ENCODE peak calls at places on chromosomes 11 and 22, in ten cellular contexts. Y is right cardiac atrium; I is aorta; E is pancreas; U is CD8-positive, alpha-beta memory T cell; S is MM.1S; O is neuronal stem cell; W is upper lobe of right lung; H is endothelial cell of umbilical vein; C is vagina. T is an unnamed sample.

GRCh38 chr22:27719535-27720227 is 81.9 kb downstream of the MN1 start:
- DNase-seq in S (no peak), E (no peak), Y (peak; percentile 59), I (peak; percentile 66), W (peak; percentile 42), O (no peak), H (no peak), C (no peak), U (no peak), T (no peak)

GRCh38 chr11:72720047-72720446 is 32.2 kb downstream of the ARAP1 start:
- DNase-seq in Y (peak; percentile 70), W (peak; percentile 77), I (no peak), C (no peak), H (no peak), U (no peak), O (no peak), S (no peak), E (peak; percentile 51), T (no peak)

GRCh38 chr11:12854829-12855228 is 154.3 kb upstream of the RASSF10 start:
- DNase-seq in O (no peak), Y (no peak), C (no peak), H (no peak), W (no peak), S (no peak), I (no peak), E (no peak), U (no peak), T (no peak)

GRCh38 chr22:22955866-22956535 is 68.4 kb downstream of the IGLL5 start:
- DNase-seq in C (no peak), H (peak; percentile 43), O (peak; percentile 79), Y (peak; percentile 77), U (peak; percentile 63), I (no peak), S (peak; percentile 83), W (peak; percentile 64), E (no peak), T (peak; percentile 56)

GRCh38 chr22:48717076-48717810 is 1110.4 kb downstream of the BRD1 start:
- DNase-seq in C (no peak), S (no peak), H (no peak), W (peak; percentile 53), I (peak; percentile 49), E (no peak), Y (no peak), U (no peak), O (no peak), T (no peak)

GRCh38 chr11:765025-765801 is 12.1 kb downstream of the GATD1 start:
- DNase-seq in H (peak; percentile 53), I (peak; percentile 82), S (peak; percentile 59), O (no peak), Y (peak; percentile 82), U (peak; percentile 54), C (no peak), W (no peak), E (peak; percentile 84), T (peak; percentile 73)

GRCh38 chr11:104328514-104328912 is 164.6 kb upstream of the PDGFD start:
- DNase-seq in S (no peak), I (no peak), O (no peak), E (no peak), H (no peak), C (no peak), Y (no peak), U (no peak), W (no peak), T (no peak)

GRCh38 chr22:26612652-26613051 is 5.2 kb downstream of the CRYBB1 start:
- DNase-seq in U (no peak), O (no peak), S (no peak), I (no peak), E (no peak), H (no peak), Y (no peak), C (no peak), W (no peak), T (no peak)

GRCh38 chr11:66745356-66746235 is 16.6 kb upstream of the SPTBN2 start:
- DNase-seq in H (peak; percentile 10), C (no peak), E (no peak), U (peak; percentile 11), W (peak; percentile 77), O (no peak), Y (peak; percentile 70), I (no peak), S (peak; percentile 75), T (no peak)
- H3K27ac ChIP-seq in H (no peak overlapping the region), C (peak overlapping the region; percentile 71), E (peak overlapping the region; percentile 81), U (no peak overlapping the region), W (peak overlapping the region; percentile 80), O (no peak overlapping the region), Y (no peak overlapping the region), I (no peak overlapping the region), S (peak overlapping the region; percentile 73), T (no peak overlapping the region)

GRCh38 chr11:61586792-61587430 is 6.0 kb upstream of the SYT7 start:
- DNase-seq in Y (no peak), C (no peak), O (no peak), W (no peak), H (no peak), E (peak; percentile 75), I (no peak), S (no peak), U (no peak), T (no peak)

GRCh38 chr11:61589961-61590360 is 9.1 kb upstream of the SYT7 start:
- DNase-seq in E (no peak), Y (no peak), H (no peak), C (no peak), I (no peak), U (no peak), O (no peak), S (no peak), W (no peak), T (no peak)

GRCh38 chr11:61587951-61588695 is 7.2 kb upstream of the SYT7 start:
- DNase-seq in I (peak; percentile 82), W (peak; percentile 86), H (peak; percentile 22), S (no peak), U (peak; percentile 55), O (peak; percentile 41), Y (peak; percentile 86), C (no peak), E (peak; percentile 86), T (peak; percentile 58)

GRCh38 chr11:61585115-61585514 is 4.2 kb upstream of the SYT7 start:
- DNase-seq in O (no peak), S (no peak), C (no peak), W (no peak), I (no peak), Y (no peak), U (no peak), E (no peak), H (no peak), T (no peak)

GRCh38 chr11:61587541-61587941 is 6.7 kb upstream of the SYT7 start:
- DNase-seq in U (peak; percentile 20), Y (peak; percentile 82), S (no peak), H (no peak), C (no peak), I (peak; percentile 83), O (peak; percentile 43), W (peak; percentile 79), E (peak; percentile 83), T (peak; percentile 48)
- H3K27ac ChIP-seq in U (no peak overlapping the region), Y (no peak overlapping the region), S (no peak overlapping the region), H (no peak overlapping the region), C (peak overlapping the region; percentile 38), I (no peak overlapping the region), O (no peak overlapping the region), W (peak overlapping the region; percentile 63), E (peak overlapping the region; percentile 48), T (peak overlapping the region; percentile 36)

DNA sequence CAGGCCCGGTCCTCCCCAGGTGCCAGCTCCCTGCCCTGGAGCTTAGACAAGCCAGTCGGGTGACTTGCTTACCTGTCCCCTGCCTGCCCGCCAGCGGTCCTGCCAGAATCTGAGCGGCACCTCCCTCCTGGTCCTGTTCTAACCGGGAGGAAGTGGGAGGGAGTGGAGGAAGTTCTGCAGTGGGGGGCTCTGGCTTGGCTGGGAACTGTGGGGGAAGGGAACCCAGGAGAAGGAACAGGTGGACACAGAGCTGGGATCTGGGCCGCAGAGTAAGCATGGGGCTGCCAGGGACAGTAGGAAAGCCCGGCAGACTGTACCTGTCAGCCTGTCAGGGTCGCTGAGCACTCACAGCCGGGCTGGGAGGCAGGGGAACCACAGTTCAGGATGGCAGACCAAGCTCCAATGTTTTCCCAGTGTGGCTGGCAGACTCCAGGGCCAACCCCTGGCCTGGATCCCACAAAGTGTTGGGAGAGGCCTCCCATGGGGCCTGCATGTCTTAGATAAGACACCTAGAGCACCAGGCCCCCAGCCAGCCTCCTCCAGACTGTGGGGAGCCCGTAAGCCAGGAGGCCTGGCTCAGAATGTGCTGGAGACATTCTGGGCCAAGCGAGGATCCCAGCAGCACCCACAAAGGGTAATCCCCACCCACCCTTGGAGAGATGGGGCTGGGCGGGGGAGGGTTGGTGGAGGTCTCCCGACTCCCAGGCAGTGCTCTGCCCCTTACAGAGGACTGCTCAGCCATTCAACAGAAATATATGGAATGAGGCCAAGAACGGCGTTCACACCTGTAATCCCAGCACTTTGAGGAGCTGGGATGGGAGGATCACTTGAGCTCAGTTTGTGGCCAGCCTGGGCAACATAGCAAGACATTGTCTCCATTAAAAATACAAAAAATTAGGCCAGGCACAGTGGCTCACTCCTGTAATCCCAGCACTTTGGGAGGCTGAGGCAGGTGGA is 2.3 kb downstream of the CYB5R3 start:
- DNase-seq in I (no peak), Y (peak; percentile 91), H (peak; percentile 42), C (peak; percentile 96), E (peak; percentile 89), S (no peak), O (no peak), U (no peak), W (peak; percentile 78), T (peak; percentile 5)
- H3K27ac ChIP-seq in I (peak overlapping the region; percentile 34), Y (peak overlapping the region; percentile 91), H (peak overlapping the region; percentile 3), C (peak overlapping the region; percentile 99), E (peak overlapping the region; percentile 91), S (no peak overlapping the region), O (no peak overlapping the region), U (no peak overlapping the region), W (peak overlapping the region; percentile 92), T (no peak overlapping the region)

GRCh38 chr11:96309001-96309642 is 33.9 kb downstream of the MAML2 start:
- DNase-seq in E (no peak), H (peak; percentile 82), U (no peak), S (no peak), C (no peak), W (no peak), O (no peak), Y (no peak), I (no peak), T (no peak)

GRCh38 chr11:96303980-96304379 is 39.0 kb downstream of the MAML2 start:
- DNase-seq in O (no peak), W (no peak), I (no peak), C (no peak), Y (no peak), H (peak; percentile 23), U (no peak), S (no peak), E (no peak), T (no peak)

GRCh38 chr11:96306933-96307747 is 35.9 kb downstream of the MAML2 start:
- DNase-seq in W (no peak), O (peak; percentile 42), Y (peak; percentile 88), S (no peak), E (no peak), I (peak; percentile 80), U (no peak), C (no peak), H (peak; percentile 99), T (peak; percentile 30)

GRCh38 chr11:96307748-96308133 is 35.3 kb downstream of the MAML2 start:
- DNase-seq in S (no peak), O (no peak), W (no peak), E (no peak), C (no peak), U (no peak), Y (no peak), I (no peak), H (peak; percentile 90), T (no peak)

DNA sequence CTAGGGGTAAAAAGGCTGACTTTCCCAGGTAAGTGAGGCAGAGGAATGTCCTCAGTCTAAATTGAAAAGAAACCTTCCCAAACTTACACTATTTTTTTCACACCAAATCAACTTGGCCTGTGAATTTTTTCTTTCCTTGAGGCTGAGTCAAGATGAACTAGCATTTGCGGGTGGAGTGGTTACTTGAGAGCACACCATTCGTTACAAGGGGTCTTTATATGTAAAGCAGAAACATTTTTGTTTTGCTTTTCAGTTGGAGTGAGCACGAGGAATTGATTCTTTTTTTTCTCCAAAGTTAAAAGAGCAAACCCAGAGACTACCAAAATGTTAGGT is 36.4 kb downstream of the MAML2 start:
- DNase-seq in C (no peak), Y (no peak), E (no peak), H (no peak), I (no peak), O (no peak), U (no peak), W (no peak), S (no peak), T (no peak)
- H3K27ac ChIP-seq in C (peak overlapping the region; percentile 78), Y (peak overlapping the region; percentile 78), E (peak overlapping the region; percentile 80), H (peak overlapping the region; percentile 98), I (peak overlapping the region; percentile 87), O (no peak overlapping the region), U (no peak overlapping the region), W (peak overlapping the region; percentile 90), S (no peak overlapping the region), T (peak overlapping the region; percentile 56)